ENCODE peak calls at places on chromosomes 13 and 19, in six cellular contexts. M is GM23338, R is HCT116, Q is endothelial cell of umbilical vein, S is PC-3, U is H9. F is an unnamed sample. For H3K4me1, the result is how much of the 10 kb centered on the place peaks cover.

GRCh38 chr13:111461445-111462149 is 141.2 kb downstream of the TEX29 start:
- DNase-seq in U (no peak), S (no peak), Q (no peak), R (no peak), M (no peak), F (no peak)

GRCh38 chr19:38183227-38183914 is 40.7 kb downstream of the DPF1 start:
- DNase-seq in S (no peak), R (no peak), Q (no peak), M (peak), U (peak), F (no peak)

GRCh38 chr19:35641515-35642151 is at the start of gene ETV2:
- DNase-seq in U (peak), M (peak), Q (peak), S (no peak), R (no peak), F (no peak)

GRCh38 chr13:72527333-72527732 is 200.1 kb downstream of the MZT1 start:
- DNase-seq in Q (no peak), S (no peak), M (no peak), U (no peak), R (no peak), F (no peak)

GRCh38 chr19:35733180-35734125 is 8.8 kb downstream of the IGFLR1 start:
- DNase-seq in M (no peak), S (no peak), Q (no peak), R (no peak), U (no peak), F (no peak)

GRCh38 chr13:27274631-27275030 is 4.0 kb downstream of the RASL11A start:
- DNase-seq in M (no peak), U (peak), S (no peak), R (no peak), Q (no peak), F (no peak)

GRCh38 chr19:35206855-35207254 is 21.7 kb downstream of the FAM187B start:
- DNase-seq in Q (no peak), R (no peak), U (no peak), S (no peak), M (no peak), F (no peak)

GRCh38 chr13:85132986-85133385 is 666.2 kb downstream of the SLITRK6 start:
- DNase-seq in M (no peak), S (no peak), R (no peak), U (no peak), Q (no peak), F (no peak)

GRCh38 chr19:55832676-55833075 is 877 bp upstream of the NLRP11 start:
- DNase-seq in M (no peak), U (no peak), Q (no peak), S (no peak), R (no peak), F (no peak)
- H3K4me1 ChIP-seq in M (under half), U (under half), Q (under half), S (under half), R (under half), F (under half)

GRCh38 chr13:63408227-63409202 is 1992.9 kb upstream of the PCDH20 start:
- DNase-seq in R (no peak), M (peak), S (no peak), U (no peak), Q (no peak), F (no peak)
- H2AFZ ChIP-seq in R (no peak), M (peak), S (no peak), U (no peak), Q (no peak), F (peak)

GRCh38 chr13:77002590-77003190 is 10.8 kb downstream of the CLN5 start:
- DNase-seq in U (no peak), S (peak), R (peak), M (peak), Q (peak), F (no peak)
- TF ChIP-seq CTCF in U (peak), S (peak), R (peak), M (peak), Q (peak), F (peak)

DNA sequence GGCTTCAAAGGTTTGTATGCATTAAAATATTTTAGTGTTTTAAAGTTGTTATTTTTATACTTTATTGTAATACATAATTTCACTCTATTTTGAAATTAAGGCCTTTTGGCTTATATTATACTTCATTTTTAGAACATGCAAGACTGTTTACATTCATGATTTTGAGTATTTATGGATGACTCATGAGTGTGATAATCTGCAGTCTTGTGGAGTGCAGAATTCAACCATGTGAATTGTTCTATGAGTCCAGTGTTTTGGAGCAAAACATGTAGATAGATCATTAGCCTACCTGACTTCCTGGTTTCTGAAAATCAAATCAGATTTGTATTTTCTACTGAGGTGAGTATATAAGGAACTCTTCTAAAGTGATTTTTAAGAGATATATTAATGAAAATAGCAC is 241.8 kb downstream of the PCCA start:
- DNase-seq in R (no peak), Q (no peak), M (no peak), U (no peak), S (no peak), F (no peak)
- H3K4me1 ChIP-seq in R (under half), Q (under half), M (under half), U (under half), S (under half), F (under half)

GRCh38 chr13:93307651-93308050 is 81.0 kb downstream of the GPC6 start:
- DNase-seq in M (no peak), U (no peak), R (no peak), S (no peak), Q (no peak), F (no peak)

GRCh38 chr13:93307166-93307565 is 80.6 kb downstream of the GPC6 start:
- DNase-seq in M (no peak), S (no peak), Q (no peak), R (no peak), U (no peak), F (no peak)

GRCh38 chr13:93305886-93306285 is 79.3 kb downstream of the GPC6 start:
- DNase-seq in Q (no peak), M (no peak), U (no peak), S (peak), R (no peak), F (no peak)

GRCh38 chr13:93304868-93305613 is 78.4 kb downstream of the GPC6 start:
- DNase-seq in S (no peak), M (peak), R (no peak), Q (no peak), U (no peak), F (no peak)

DNA sequence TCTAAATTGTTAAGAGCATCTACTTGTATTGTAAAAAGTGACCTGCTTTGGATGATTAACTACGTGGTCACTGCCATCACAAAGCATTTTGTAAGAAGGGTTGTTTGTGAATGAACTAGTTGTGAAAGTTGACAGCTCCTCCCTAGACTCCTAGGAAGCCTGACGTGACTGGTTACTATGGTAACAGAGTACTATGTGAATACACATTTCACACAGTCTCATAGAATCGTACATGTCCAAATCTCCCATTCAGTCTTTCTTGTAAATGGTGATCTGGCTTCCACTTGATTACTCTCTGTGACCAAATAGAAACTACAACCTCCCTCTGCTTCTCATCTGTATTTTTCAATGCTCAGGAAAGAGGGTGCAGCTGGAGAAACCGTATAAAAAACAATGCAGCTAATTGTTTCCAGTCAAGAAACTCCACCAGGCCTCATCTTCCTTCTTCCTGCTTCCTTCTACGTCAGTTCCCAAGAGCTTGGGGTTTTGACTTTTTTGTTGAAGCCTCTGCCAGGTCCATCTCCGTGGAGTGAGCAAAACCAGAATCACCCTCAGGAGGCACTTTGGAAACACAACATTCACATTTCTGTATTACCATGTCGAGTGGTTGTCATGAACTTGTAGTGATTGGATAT is 83.4 kb downstream of the GPC6 start:
- DNase-seq in R (no peak), S (peak), M (no peak), U (no peak), Q (no peak), F (no peak)
- H2AFZ ChIP-seq in R (no peak), S (no peak), M (no peak), U (no peak), Q (no peak), F (no peak)

DNA sequence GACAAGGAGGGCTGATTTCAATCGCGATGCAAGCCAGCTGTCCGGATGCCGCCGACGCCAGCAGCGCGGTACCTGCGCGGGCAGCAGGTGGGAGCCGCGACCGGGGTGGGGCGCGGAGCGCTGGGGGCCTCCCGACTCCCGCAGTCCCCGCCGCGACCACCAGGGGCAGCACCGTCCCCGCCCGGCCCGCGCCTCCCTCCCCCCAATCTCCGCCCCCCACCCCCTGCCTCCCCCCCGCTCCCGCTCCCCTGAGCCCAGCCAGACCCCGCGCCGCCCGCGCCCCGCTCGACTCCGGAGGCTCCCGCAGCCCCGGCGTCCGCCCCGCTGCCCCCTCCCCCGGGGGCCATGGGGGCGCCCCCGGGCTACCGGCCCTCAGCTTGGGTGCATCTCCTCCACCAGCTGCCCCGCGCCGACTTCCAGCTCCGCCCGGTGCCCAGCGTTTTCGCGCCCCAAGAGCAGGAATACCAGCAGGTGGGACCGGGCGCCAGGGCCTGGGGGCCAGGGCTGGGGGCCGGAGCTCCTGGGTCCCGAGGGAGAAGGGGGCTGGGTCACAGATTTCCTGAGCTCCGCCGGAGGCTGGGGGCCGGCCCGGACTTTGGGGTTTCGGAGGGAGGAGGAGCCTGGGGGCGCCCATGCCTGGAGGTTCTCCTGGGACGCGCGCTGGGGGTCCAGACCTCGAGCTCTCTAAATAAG is at the start of gene TTYH1:
- DNase-seq in S (no peak), U (peak), R (no peak), Q (no peak), M (peak), F (no peak)
- TF ChIP-seq CTCF in S (no peak), U (peak), R (no peak), Q (peak), M (no peak), F (peak)

DNA sequence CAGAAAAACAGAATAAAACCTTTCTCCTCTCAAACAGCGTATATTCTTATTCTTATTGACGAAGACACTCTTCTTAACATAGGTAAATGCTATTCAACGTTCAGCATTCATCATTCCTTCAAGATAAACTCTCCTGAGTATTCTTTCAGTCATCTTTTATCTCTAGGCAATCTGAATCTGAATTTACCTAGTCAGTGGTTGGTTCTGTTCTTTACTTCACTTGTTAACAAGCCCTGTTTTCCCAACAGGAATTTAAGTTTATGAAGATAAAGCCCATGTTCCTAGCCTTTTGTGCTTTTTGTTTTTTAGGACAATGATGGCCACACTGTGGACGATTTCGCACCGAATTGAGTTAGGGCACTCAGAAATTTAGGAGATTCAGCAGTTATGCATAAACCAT is 3.2 kb downstream of the ELF1 start:
- DNase-seq in S (no peak), Q (no peak), R (no peak), U (no peak), M (no peak), F (no peak)
- H3K4me1 ChIP-seq in S (under half), Q (under half), R (under half), U (under half), M (under half), F (half or more)

GRCh38 chr19:9494096-9494495 is 4.3 kb downstream of the ZNF560 start:
- DNase-seq in M (no peak), Q (no peak), S (no peak), R (no peak), U (no peak), F (no peak)

GRCh38 chr19:9500796-9501195 is 2.4 kb upstream of the ZNF560 start:
- DNase-seq in U (no peak), R (no peak), M (no peak), S (no peak), Q (no peak), F (no peak)

DNA sequence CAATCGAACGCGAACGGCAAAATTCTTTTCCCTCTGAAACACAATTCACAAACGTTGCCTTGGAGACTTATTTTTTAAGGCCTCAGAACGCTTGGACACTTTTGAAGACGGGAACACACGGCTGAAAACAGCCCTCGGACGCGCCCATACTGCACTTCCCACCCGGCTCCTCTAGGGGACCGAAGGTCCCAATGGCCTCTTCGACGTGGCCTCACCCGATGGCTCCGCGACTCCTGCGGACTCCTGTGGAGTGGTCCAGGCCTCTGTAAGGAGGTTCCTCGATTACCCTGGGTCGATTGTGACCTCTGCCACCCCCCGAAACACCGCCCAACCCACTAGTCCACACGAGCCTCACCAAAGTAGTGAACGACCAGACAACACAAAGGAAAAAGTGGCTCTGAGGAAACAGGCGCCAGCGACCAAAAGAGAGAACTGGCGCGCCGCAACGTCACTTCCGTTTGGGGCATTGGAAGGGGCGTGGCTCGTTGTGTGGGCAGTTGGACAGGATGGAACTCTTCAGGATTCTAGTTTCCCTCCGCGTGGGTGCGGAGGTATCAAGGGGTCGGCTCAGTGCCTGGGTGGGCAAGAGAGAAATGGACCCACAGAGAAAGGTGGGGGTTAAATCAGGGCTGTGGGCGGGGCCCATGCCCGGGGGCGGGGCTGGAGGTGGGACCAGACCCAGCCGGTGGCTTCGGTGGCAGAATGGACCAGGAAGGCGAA is at the start of gene ZNF560:
- DNase-seq in U (peak), S (no peak), M (peak), R (no peak), Q (no peak), F (no peak)
- H2AFZ ChIP-seq in U (no peak), S (no peak), M (peak), R (no peak), Q (no peak), F (no peak)

DNA sequence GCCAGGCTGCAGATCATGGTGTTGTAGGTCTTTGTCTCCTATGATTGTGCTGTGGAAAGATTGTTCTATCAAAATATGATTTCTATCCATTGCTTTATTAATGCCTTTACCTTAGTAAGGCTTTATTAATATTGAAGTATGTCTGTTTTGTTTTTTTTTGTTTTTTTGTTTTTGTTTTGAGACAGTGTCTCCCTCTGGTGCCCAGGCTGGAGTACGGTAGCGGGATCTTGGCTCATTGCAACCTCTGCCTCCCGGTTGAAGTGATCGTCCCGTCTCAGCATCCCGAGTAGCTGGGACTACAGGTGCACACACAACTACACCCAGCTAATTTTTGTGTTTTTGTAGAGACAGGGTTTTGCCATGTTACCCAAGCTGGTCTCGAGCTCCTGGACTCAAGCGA is 7.7 kb downstream of the IRGC start:
- DNase-seq in R (peak), M (peak), U (no peak), S (peak), Q (no peak), F (no peak)
- TF ChIP-seq CTCF in R (peak), M (peak), U (peak), S (peak), Q (no peak), F (peak)

F was measured in DND-41.